ENCODE peak calls at places on chromosomes 13 and 19, in six cellular contexts. H, Q, L, K, C and Z are unnamed samples.

GRCh38 chr13:111474136-111475002 is 153.9 kb downstream of the TEX29 start:
- DNase-seq in C (peak), H (peak), Q (peak), K (no peak), L (peak), Z (peak)

GRCh38 chr19:29687244-29687896 is 22.1 kb downstream of the PLEKHF1 start:
- DNase-seq in C (peak), H (peak), Q (peak), L (no peak), K (no peak), Z (peak)

GRCh38 chr13:97878421-97879375 is 74.8 kb upstream of the IPO5 start:
- DNase-seq in K (no peak), Q (no peak), L (no peak), C (no peak), H (no peak), Z (no peak)

GRCh38 chr19:17790059-17790780 is 4.7 kb upstream of the B3GNT3 start:
- DNase-seq in C (no peak), H (no peak), K (no peak), L (no peak), Q (no peak), Z (no peak)

GRCh38 chr13:50355797-50356196 is 340.6 kb downstream of the KCNRG start:
- DNase-seq in L (no peak), C (no peak), K (no peak), Q (no peak), H (no peak), Z (no peak)

GRCh38 chr19:17235618-17236413 is 9.8 kb downstream of the OCEL1 start:
- DNase-seq in K (peak), H (peak), Q (peak), C (peak), L (peak), Z (peak)

GRCh38 chr13:40095695-40096356 is 440.4 kb downstream of the COG6 start:
- DNase-seq in H (no peak), Q (no peak), K (no peak), L (no peak), C (no peak), Z (no peak)

GRCh38 chr19:32651729-32652140 is 23.2 kb downstream of the ANKRD27 start:
- DNase-seq in C (no peak), L (no peak), H (peak), Q (peak), K (no peak), Z (no peak)

GRCh38 chr13:73849292-73849691 is 284.9 kb downstream of the KLF12 start:
- DNase-seq in C (peak), K (no peak), H (no peak), L (no peak), Q (no peak), Z (peak)

GRCh38 chr13:113077566-113077952 is 28.0 kb upstream of the F7 start:
- DNase-seq in K (peak), H (no peak), L (no peak), Q (no peak), C (no peak), Z (no peak)

GRCh38 chr19:52691737-52692136 is 43.1 kb downstream of the ZNF611 start:
- DNase-seq in L (peak), C (no peak), Q (no peak), H (no peak), K (no peak), Z (no peak)

GRCh38 chr13:24339937-24340607 is 30.7 kb downstream of the C1QTNF9 start:
- DNase-seq in C (no peak), K (no peak), L (no peak), Q (no peak), H (no peak), Z (no peak)

GRCh38 chr13:77874406-77874805 is 44.2 kb downstream of the EDNRB start:
- DNase-seq in K (no peak), Q (no peak), L (no peak), H (peak), C (peak), Z (peak)

GRCh38 chr19:46660008-46660517 is 919 bp downstream of the DACT3 start:
- DNase-seq in Q (no peak), C (peak), L (no peak), K (no peak), H (peak), Z (no peak)

GRCh38 chr19:10718205-10719196 is 622 bp downstream of the DNM2 start:
- DNase-seq in C (peak), K (peak), H (peak), Q (peak), L (peak), Z (peak)

GRCh38 chr13:102701331-102701730 is 6.5 kb upstream of the METTL21C start:
- DNase-seq in L (no peak), Q (no peak), H (no peak), C (no peak), K (no peak), Z (no peak)
- H3K4me3 ChIP-seq in L (no peak), Q (no peak), H (no peak), C (no peak), K (no peak), Z (no peak)

GRCh38 chr19:35710784-35711723 is 6.7 kb downstream of the ZBTB32 start:
- DNase-seq in Q (no peak), C (no peak), L (peak), H (no peak), K (no peak), Z (peak)
- H3K4me3 ChIP-seq in Q (no peak), C (no peak), L (peak), H (no peak), K (no peak), Z (no peak)

GRCh38 chr19:1748115-1748702 is 5.1 kb upstream of the ONECUT3 start:
- DNase-seq in H (no peak), K (no peak), L (peak), Q (no peak), C (no peak), Z (no peak)
- H3K4me3 ChIP-seq in H (no peak), K (no peak), L (peak), Q (no peak), C (no peak), Z (no peak)

GRCh38 chr19:6801397-6802086 is 29.0 kb downstream of the VAV1 start:
- DNase-seq in K (peak), C (no peak), H (peak), Q (peak), L (peak), Z (no peak)
- H3K4me3 ChIP-seq in K (peak), C (no peak), H (peak), Q (peak), L (peak), Z (no peak)

GRCh38 chr19:40337107-40337506 is 11.1 kb downstream of the C19orf47 start:
- DNase-seq in Q (no peak), C (no peak), L (no peak), H (no peak), K (no peak), Z (no peak)

GRCh38 chr19:40332669-40333068 is 15.5 kb downstream of the C19orf47 start:
- DNase-seq in C (no peak), L (no peak), Q (no peak), K (no peak), H (no peak), Z (no peak)

GRCh38 chr19:40337594-40337993 is 10.6 kb downstream of the C19orf47 start:
- DNase-seq in Q (no peak), K (no peak), C (no peak), L (no peak), H (no peak), Z (no peak)

GRCh38 chr19:40335855-40336700 is 12.1 kb downstream of the C19orf47 start:
- DNase-seq in L (no peak), C (no peak), H (no peak), K (no peak), Q (no peak), Z (no peak)

GRCh38 chr19:40335101-40335500 is 13.1 kb downstream of the C19orf47 start:
- DNase-seq in H (no peak), K (no peak), L (no peak), C (no peak), Q (no peak), Z (no peak)
- H3K4me3 ChIP-seq in H (no peak), K (no peak), L (no peak), C (no peak), Q (no peak), Z (no peak)